ENCODE peak calls at places on chromosomes 11 and 22, in six cellular contexts. J is NCI-H1105, L is COR-L47, Z is iPS DF 6.9, K is cardiac septum, A is C1 segment of cervical spinal cord. I is an unnamed sample.

GRCh38 chr22:33883561-33883960 is 36.7 kb downstream of the LARGE1 start:
- DNase-seq in J (no peak), L (no peak), Z (no peak), K (peak), A (no peak), I (no peak)

GRCh38 chr11:113697075-113697474 is 9.0 kb downstream of the TMPRSS5 start:
- DNase-seq in J (no peak), L (no peak), Z (no peak), K (no peak), A (no peak), I (no peak)

GRCh38 chr11:113876074-113876797 is 864 bp upstream of the USP28 start:
- DNase-seq in J (no peak), L (no peak), Z (no peak), K (no peak), A (no peak), I (no peak)

GRCh38 chr11:9688716-9689511 is 25.0 kb downstream of the SWAP70 start:
- DNase-seq in J (no peak), L (no peak), Z (no peak), K (no peak), A (peak), I (no peak)

GRCh38 chr22:27876684-27877083 is 42.4 kb downstream of the PITPNB start:
- DNase-seq in J (no peak), L (peak), Z (no peak), K (no peak), A (no peak), I (no peak)

GRCh38 chr11:130712480-130712879 is 203.8 kb downstream of the SNX19 start:
- DNase-seq in J (no peak), L (no peak), Z (no peak), K (no peak), A (no peak), I (no peak)

GRCh38 chr11:109783842-109784241 is 309.4 kb upstream of the ZC3H12C start:
- DNase-seq in J (no peak), L (peak), Z (no peak), K (no peak), A (no peak), I (no peak)

GRCh38 chr11:121650520-121651266 is 197.9 kb upstream of the SORL1-AS1 start:
- DNase-seq in J (no peak), L (no peak), Z (no peak), K (no peak), A (no peak), I (no peak)

GRCh38 chr22:32517921-32518320 is 43.3 kb downstream of the FBXO7 start:
- DNase-seq in J (no peak), L (no peak), Z (no peak), K (no peak), A (no peak), I (no peak)

GRCh38 chr11:47179655-47179991 is 2.9 kb upstream of the ARFGAP2 start:
- DNase-seq in J (no peak), L (peak), Z (no peak), K (no peak), A (no peak), I (peak)

GRCh38 chr11:76621866-76622265 is 48.7 kb downstream of the LRRC32 start:
- DNase-seq in J (no peak), L (no peak), Z (no peak), K (peak), A (no peak), I (no peak)

GRCh38 chr22:28799125-28799833 is 1.1 kb downstream of the XBP1 start:
- DNase-seq in J (no peak), L (peak), Z (no peak), K (no peak), A (no peak), I (peak)

GRCh38 chr11:35182317-35182939 is 43.5 kb downstream of the CD44 start:
- DNase-seq in J (no peak), L (no peak), Z (no peak), K (no peak), A (no peak), I (no peak)

GRCh38 chr11:133945087-133945974 is 11.4 kb downstream of the IGSF9B start:
- DNase-seq in J (no peak), L (no peak), Z (no peak), K (peak), A (no peak), I (no peak)

GRCh38 chr22:41917906-41918791 is 3.3 kb upstream of the SHISA8 start:
- DNase-seq in J (no peak), L (peak), Z (no peak), K (no peak), A (peak), I (peak)

GRCh38 chr22:29016067-29016938 is 45.3 kb downstream of the C22orf31 start:
- DNase-seq in J (no peak), L (no peak), Z (no peak), K (no peak), A (no peak), I (no peak)

GRCh38 chr11:96014234-96014633 is 90.3 kb upstream of the MTMR2 start:
- DNase-seq in J (no peak), L (peak), Z (no peak), K (no peak), A (no peak), I (peak)

GRCh38 chr11:27204527-27204926 is 158.5 kb downstream of the CCDC34 start:
- DNase-seq in J (no peak), L (no peak), Z (no peak), K (no peak), A (no peak), I (no peak)

GRCh38 chr11:64150481-64151239 is 15.3 kb downstream of the MACROD1 start:
- DNase-seq in J (peak), L (peak), Z (no peak), K (no peak), A (peak), I (no peak)

GRCh38 chr11:43282607-43283440 is 29.0 kb upstream of the API5 start:
- DNase-seq in J (peak), L (peak), Z (no peak), K (no peak), A (peak), I (peak)

GRCh38 chr22:49975543-49976389 is 15.2 kb downstream of the PIM3 start:
- DNase-seq in J (no peak), L (no peak), Z (no peak), K (peak), A (no peak), I (peak)